ENCODE peak calls at places on chromosomes 2 and 18, in ten cellular contexts. One of them, this sample, is unnamed.

GRCh38 chr2:64859208-64860161 is 129.7 kb upstream of the SLC1A4 start:
- DNase-seq in HT1080: no peak
- DNase-seq in NCI-H345: peak
- DNase-seq in lung microvascular endothelial cell: peak
- DNase-seq in NCI-H2081 treated with DMSO at 0.1 percent for 48 hours: no peak
- DNase-seq in T-helper 9 cell: no peak
- DNase-seq in NCI-H1105: peak
- DNase-seq in amniotic stem cell: peak
- DNase-seq in hippocampal formation: peak
- DNase-seq in astrocyte: peak
- DNase-seq in this sample: peak

GRCh38 chr2:216829533-216829932 is 30.3 kb downstream of the TNP1 start:
- DNase-seq in HT1080: peak
- DNase-seq in NCI-H345: peak
- DNase-seq in lung microvascular endothelial cell: peak
- DNase-seq in NCI-H2081 treated with DMSO at 0.1 percent for 48 hours: no peak
- DNase-seq in T-helper 9 cell: no peak
- DNase-seq in NCI-H1105: peak
- DNase-seq in amniotic stem cell: no peak
- DNase-seq in hippocampal formation: no peak
- DNase-seq in astrocyte: peak
- DNase-seq in this sample: no peak

GRCh38 chr18:32438173-32438572 is 32.5 kb downstream of the GAREM1 start:
- DNase-seq in HT1080: no peak
- DNase-seq in NCI-H345: peak
- DNase-seq in lung microvascular endothelial cell: no peak
- DNase-seq in NCI-H2081 treated with DMSO at 0.1 percent for 48 hours: no peak
- DNase-seq in T-helper 9 cell: no peak
- DNase-seq in NCI-H1105: no peak
- DNase-seq in amniotic stem cell: no peak
- DNase-seq in hippocampal formation: no peak
- DNase-seq in astrocyte: no peak
- DNase-seq in this sample: no peak

GRCh38 chr2:100520224-100520623 is 42.6 kb upstream of the PDCL3 start:
- DNase-seq in HT1080: peak
- DNase-seq in NCI-H345: no peak
- DNase-seq in lung microvascular endothelial cell: no peak
- DNase-seq in NCI-H2081 treated with DMSO at 0.1 percent for 48 hours: no peak
- DNase-seq in T-helper 9 cell: no peak
- DNase-seq in NCI-H1105: no peak
- DNase-seq in amniotic stem cell: no peak
- DNase-seq in hippocampal formation: no peak
- DNase-seq in astrocyte: no peak
- DNase-seq in this sample: no peak

GRCh38 chr2:239494578-239494977 is 93.8 kb upstream of the HDAC4 start:
- DNase-seq in HT1080: no peak
- DNase-seq in NCI-H345: no peak
- DNase-seq in lung microvascular endothelial cell: no peak
- DNase-seq in NCI-H2081 treated with DMSO at 0.1 percent for 48 hours: no peak
- DNase-seq in T-helper 9 cell: no peak
- DNase-seq in NCI-H1105: no peak
- DNase-seq in amniotic stem cell: no peak
- DNase-seq in hippocampal formation: no peak
- DNase-seq in astrocyte: no peak
- DNase-seq in this sample: no peak

GRCh38 chr2:119225084-119225864 is 1.6 kb downstream of the STEAP3 start:
- DNase-seq in HT1080: no peak
- DNase-seq in NCI-H345: peak
- DNase-seq in lung microvascular endothelial cell: no peak
- DNase-seq in NCI-H2081 treated with DMSO at 0.1 percent for 48 hours: no peak
- DNase-seq in T-helper 9 cell: no peak
- DNase-seq in NCI-H1105: no peak
- DNase-seq in amniotic stem cell: no peak
- DNase-seq in hippocampal formation: no peak
- DNase-seq in astrocyte: no peak
- DNase-seq in this sample: no peak

GRCh38 chr2:39411186-39411944 is 25.7 kb downstream of the MAP4K3 start:
- DNase-seq in HT1080: peak
- DNase-seq in NCI-H345: no peak
- DNase-seq in lung microvascular endothelial cell: peak
- DNase-seq in NCI-H2081 treated with DMSO at 0.1 percent for 48 hours: no peak
- DNase-seq in T-helper 9 cell: no peak
- DNase-seq in NCI-H1105: no peak
- DNase-seq in amniotic stem cell: peak
- DNase-seq in hippocampal formation: no peak
- DNase-seq in astrocyte: peak
- DNase-seq in this sample: no peak

GRCh38 chr18:22505136-22505535 is 87.4 kb upstream of the CTAGE1 start:
- DNase-seq in HT1080: peak
- DNase-seq in NCI-H345: no peak
- DNase-seq in lung microvascular endothelial cell: peak
- DNase-seq in NCI-H2081 treated with DMSO at 0.1 percent for 48 hours: no peak
- DNase-seq in T-helper 9 cell: no peak
- DNase-seq in NCI-H1105: no peak
- DNase-seq in amniotic stem cell: no peak
- DNase-seq in hippocampal formation: no peak
- DNase-seq in astrocyte: peak
- DNase-seq in this sample: no peak

GRCh38 chr2:216222650-216223352 is 113.7 kb downstream of the XRCC5 start:
- DNase-seq in HT1080: peak
- DNase-seq in NCI-H345: no peak
- DNase-seq in lung microvascular endothelial cell: peak
- DNase-seq in NCI-H2081 treated with DMSO at 0.1 percent for 48 hours: no peak
- DNase-seq in T-helper 9 cell: no peak
- DNase-seq in NCI-H1105: no peak
- DNase-seq in amniotic stem cell: no peak
- DNase-seq in hippocampal formation: no peak
- DNase-seq in astrocyte: peak
- DNase-seq in this sample: no peak

GRCh38 chr2:39530423-39530866 is 93.4 kb upstream of the MAP4K3 start:
- DNase-seq in HT1080: peak
- DNase-seq in NCI-H345: no peak
- DNase-seq in lung microvascular endothelial cell: peak
- DNase-seq in NCI-H2081 treated with DMSO at 0.1 percent for 48 hours: no peak
- DNase-seq in T-helper 9 cell: no peak
- DNase-seq in NCI-H1105: no peak
- DNase-seq in amniotic stem cell: peak
- DNase-seq in hippocampal formation: no peak
- DNase-seq in astrocyte: peak
- DNase-seq in this sample: peak

GRCh38 chr2:1793001-1793867 is 48.9 kb upstream of the PXDN start:
- DNase-seq in HT1080: no peak
- DNase-seq in NCI-H345: no peak
- DNase-seq in lung microvascular endothelial cell: no peak
- DNase-seq in NCI-H2081 treated with DMSO at 0.1 percent for 48 hours: no peak
- DNase-seq in T-helper 9 cell: no peak
- DNase-seq in NCI-H1105: no peak
- DNase-seq in amniotic stem cell: no peak
- DNase-seq in hippocampal formation: no peak
- DNase-seq in astrocyte: no peak
- DNase-seq in this sample: no peak

GRCh38 chr2:10515887-10516286 is 67.8 kb upstream of the ODC1 start:
- DNase-seq in HT1080: no peak
- DNase-seq in NCI-H345: no peak
- DNase-seq in lung microvascular endothelial cell: no peak
- DNase-seq in NCI-H2081 treated with DMSO at 0.1 percent for 48 hours: no peak
- DNase-seq in T-helper 9 cell: no peak
- DNase-seq in NCI-H1105: no peak
- DNase-seq in amniotic stem cell: no peak
- DNase-seq in hippocampal formation: no peak
- DNase-seq in astrocyte: no peak
- DNase-seq in this sample: no peak

GRCh38 chr2:229202646-229203045 is 68.4 kb downstream of the PID1 start:
- DNase-seq in HT1080: no peak
- DNase-seq in NCI-H345: no peak
- DNase-seq in lung microvascular endothelial cell: no peak
- DNase-seq in NCI-H2081 treated with DMSO at 0.1 percent for 48 hours: no peak
- DNase-seq in T-helper 9 cell: no peak
- DNase-seq in NCI-H1105: no peak
- DNase-seq in amniotic stem cell: no peak
- DNase-seq in hippocampal formation: no peak
- DNase-seq in astrocyte: no peak
- DNase-seq in this sample: no peak

GRCh38 chr2:65566617-65567016 is 134.2 kb upstream of the SPRED2 start:
- DNase-seq in HT1080: no peak
- DNase-seq in NCI-H345: peak
- DNase-seq in lung microvascular endothelial cell: no peak
- DNase-seq in NCI-H2081 treated with DMSO at 0.1 percent for 48 hours: no peak
- DNase-seq in T-helper 9 cell: no peak
- DNase-seq in NCI-H1105: no peak
- DNase-seq in amniotic stem cell: no peak
- DNase-seq in hippocampal formation: no peak
- DNase-seq in astrocyte: no peak
- DNase-seq in this sample: no peak

GRCh38 chr2:20373241-20373640 is 22.6 kb upstream of the PUM2 start:
- DNase-seq in HT1080: no peak
- DNase-seq in NCI-H345: no peak
- DNase-seq in lung microvascular endothelial cell: no peak
- DNase-seq in NCI-H2081 treated with DMSO at 0.1 percent for 48 hours: no peak
- DNase-seq in T-helper 9 cell: no peak
- DNase-seq in NCI-H1105: no peak
- DNase-seq in amniotic stem cell: no peak
- DNase-seq in hippocampal formation: no peak
- DNase-seq in astrocyte: no peak
- DNase-seq in this sample: no peak

GRCh38 chr2:220144411-220144810 is 517.0 kb downstream of the SLC4A3 start:
- DNase-seq in HT1080: peak
- DNase-seq in NCI-H345: no peak
- DNase-seq in lung microvascular endothelial cell: no peak
- DNase-seq in NCI-H2081 treated with DMSO at 0.1 percent for 48 hours: no peak
- DNase-seq in T-helper 9 cell: no peak
- DNase-seq in NCI-H1105: no peak
- DNase-seq in amniotic stem cell: no peak
- DNase-seq in hippocampal formation: no peak
- DNase-seq in astrocyte: peak
- DNase-seq in this sample: no peak

This sample was measured in pulmonary artery endothelial cell.